ENCODE peak calls at places on chromosomes 1 and 21, in five cellular contexts. One of them, this sample, is unnamed.

GRCh38 chr1:181485276-181486097 is 2.2 kb downstream of the CACNA1E start:
- DNase-seq in HFFc6: no peak
- DNase-seq in IMR-90: no peak
- DNase-seq in lower lobe of right lung: peak; percentile 50
- DNase-seq in left ventricle myocardium inferior: no peak
- DNase-seq in this sample: no peak

GRCh38 chr1:31183927-31184554 is 55.6 kb downstream of the NKAIN1 start:
- DNase-seq in HFFc6: no peak
- DNase-seq in IMR-90: peak; percentile 33
- DNase-seq in lower lobe of right lung: no peak
- DNase-seq in left ventricle myocardium inferior: no peak
- DNase-seq in this sample: no peak

GRCh38 chr1:206757524-206758266 is 12.9 kb upstream of the IL19 start:
- DNase-seq in HFFc6: no peak
- DNase-seq in IMR-90: no peak
- DNase-seq in lower lobe of right lung: no peak
- DNase-seq in left ventricle myocardium inferior: no peak
- DNase-seq in this sample: no peak

GRCh38 chr1:58768332-58768731 is 15.5 kb downstream of the JUN start:
- DNase-seq in HFFc6: peak; percentile 22
- DNase-seq in IMR-90: no peak
- DNase-seq in lower lobe of right lung: no peak
- DNase-seq in left ventricle myocardium inferior: no peak
- DNase-seq in this sample: no peak

GRCh38 chr21:45222001-45222400 is 65.7 kb downstream of the POFUT2 start:
- DNase-seq in HFFc6: no peak
- DNase-seq in IMR-90: no peak
- DNase-seq in lower lobe of right lung: no peak
- DNase-seq in left ventricle myocardium inferior: no peak
- DNase-seq in this sample: no peak

GRCh38 chr1:194076646-194077045 is 890.2 kb upstream of the B3GALT2 start:
- DNase-seq in HFFc6: no peak
- DNase-seq in IMR-90: peak; percentile 66
- DNase-seq in lower lobe of right lung: no peak
- DNase-seq in left ventricle myocardium inferior: no peak
- DNase-seq in this sample: no peak

GRCh38 chr1:214842856-214843255 is 239.7 kb upstream of the KCNK2 start:
- DNase-seq in HFFc6: peak; percentile 77
- DNase-seq in IMR-90: peak; percentile 80
- DNase-seq in lower lobe of right lung: no peak
- DNase-seq in left ventricle myocardium inferior: no peak
- DNase-seq in this sample: no peak

GRCh38 chr1:7783178-7783711 is 846 bp upstream of the PER3 start:
- DNase-seq in HFFc6: peak; percentile 30
- DNase-seq in IMR-90: peak; percentile 24
- DNase-seq in lower lobe of right lung: peak; percentile 88
- DNase-seq in left ventricle myocardium inferior: peak; percentile 83
- DNase-seq in this sample: peak; percentile 19

GRCh38 chr1:211133393-211133840 is 531 bp downstream of the KCNH1 start:
- DNase-seq in HFFc6: no peak
- DNase-seq in IMR-90: no peak
- DNase-seq in lower lobe of right lung: no peak
- DNase-seq in left ventricle myocardium inferior: no peak
- DNase-seq in this sample: no peak

GRCh38 chr1:31705080-31705866 is 1.5 kb upstream of the COL16A1 start:
- DNase-seq in HFFc6: peak; percentile 43
- DNase-seq in IMR-90: peak; percentile 55
- DNase-seq in lower lobe of right lung: no peak
- DNase-seq in left ventricle myocardium inferior: peak; percentile 54
- DNase-seq in this sample: no peak

GRCh38 chr21:41054206-41054605 is 113.8 kb upstream of the BACE2 start:
- DNase-seq in HFFc6: peak; percentile 17
- DNase-seq in IMR-90: no peak
- DNase-seq in lower lobe of right lung: no peak
- DNase-seq in left ventricle myocardium inferior: no peak
- DNase-seq in this sample: no peak

GRCh38 chr1:240706150-240706904 is 94.4 kb upstream of the GREM2 start:
- DNase-seq in HFFc6: no peak
- DNase-seq in IMR-90: peak; percentile 35
- DNase-seq in lower lobe of right lung: no peak
- DNase-seq in left ventricle myocardium inferior: no peak
- DNase-seq in this sample: peak; percentile 84

GRCh38 chr1:236983818-236984217 is 20.4 kb downstream of the MT1HL1 start:
- DNase-seq in HFFc6: no peak
- DNase-seq in IMR-90: no peak
- DNase-seq in lower lobe of right lung: no peak
- DNase-seq in left ventricle myocardium inferior: no peak
- DNase-seq in this sample: no peak

GRCh38 chr21:17554619-17555472 is 42.0 kb downstream of the CXADR start:
- DNase-seq in HFFc6: no peak
- DNase-seq in IMR-90: peak; percentile 10
- DNase-seq in lower lobe of right lung: no peak
- DNase-seq in left ventricle myocardium inferior: no peak
- DNase-seq in this sample: no peak

GRCh38 chr21:35044128-35044527 is 5.0 kb downstream of the RUNX1 start:
- DNase-seq in HFFc6: no peak
- DNase-seq in IMR-90: no peak
- DNase-seq in lower lobe of right lung: no peak
- DNase-seq in left ventricle myocardium inferior: no peak
- DNase-seq in this sample: no peak

GRCh38 chr1:27585684-27586083 is 18.3 kb downstream of the AHDC1 start:
- DNase-seq in HFFc6: no peak
- DNase-seq in IMR-90: no peak
- DNase-seq in lower lobe of right lung: no peak
- DNase-seq in left ventricle myocardium inferior: no peak
- DNase-seq in this sample: no peak

GRCh38 chr1:224621813-224622682 is 5.9 kb downstream of the CNIH3 start:
- DNase-seq in HFFc6: no peak
- DNase-seq in IMR-90: no peak
- DNase-seq in lower lobe of right lung: no peak
- DNase-seq in left ventricle myocardium inferior: no peak
- DNase-seq in this sample: no peak

GRCh38 chr1:160544647-160545046 is 21.6 kb upstream of the SLAMF6 start:
- DNase-seq in HFFc6: peak; percentile 9
- DNase-seq in IMR-90: peak; percentile 10
- DNase-seq in lower lobe of right lung: no peak
- DNase-seq in left ventricle myocardium inferior: no peak
- DNase-seq in this sample: no peak

GRCh38 chr1:3409737-3410434 is 44.6 kb upstream of the ARHGEF16 start:
- DNase-seq in HFFc6: peak; percentile 47
- DNase-seq in IMR-90: peak; percentile 23
- DNase-seq in lower lobe of right lung: no peak
- DNase-seq in left ventricle myocardium inferior: peak; percentile 54
- DNase-seq in this sample: peak; percentile 19

GRCh38 chr1:181482001-181482430 is 1.3 kb upstream of the CACNA1E start:
- DNase-seq in HFFc6: no peak
- DNase-seq in IMR-90: no peak
- DNase-seq in lower lobe of right lung: no peak
- DNase-seq in left ventricle myocardium inferior: no peak
- DNase-seq in this sample: no peak

GRCh38 chr1:89672489-89673183 is 39.7 kb downstream of the LRRC8C start:
- DNase-seq in HFFc6: no peak
- DNase-seq in IMR-90: peak; percentile 65
- DNase-seq in lower lobe of right lung: no peak
- DNase-seq in left ventricle myocardium inferior: no peak
- DNase-seq in this sample: no peak

GRCh38 chr1:67532452-67533216 is 102.4 kb upstream of the SERBP1 start:
- DNase-seq in HFFc6: peak; percentile 78
- DNase-seq in IMR-90: peak; percentile 91
- DNase-seq in lower lobe of right lung: no peak
- DNase-seq in left ventricle myocardium inferior: no peak
- DNase-seq in this sample: peak; percentile 76

GRCh38 chr1:51249445-51249844 is 13.4 kb downstream of the RNF11 start:
- DNase-seq in HFFc6: no peak
- DNase-seq in IMR-90: no peak
- DNase-seq in lower lobe of right lung: no peak
- DNase-seq in left ventricle myocardium inferior: no peak
- DNase-seq in this sample: no peak

DNA sequence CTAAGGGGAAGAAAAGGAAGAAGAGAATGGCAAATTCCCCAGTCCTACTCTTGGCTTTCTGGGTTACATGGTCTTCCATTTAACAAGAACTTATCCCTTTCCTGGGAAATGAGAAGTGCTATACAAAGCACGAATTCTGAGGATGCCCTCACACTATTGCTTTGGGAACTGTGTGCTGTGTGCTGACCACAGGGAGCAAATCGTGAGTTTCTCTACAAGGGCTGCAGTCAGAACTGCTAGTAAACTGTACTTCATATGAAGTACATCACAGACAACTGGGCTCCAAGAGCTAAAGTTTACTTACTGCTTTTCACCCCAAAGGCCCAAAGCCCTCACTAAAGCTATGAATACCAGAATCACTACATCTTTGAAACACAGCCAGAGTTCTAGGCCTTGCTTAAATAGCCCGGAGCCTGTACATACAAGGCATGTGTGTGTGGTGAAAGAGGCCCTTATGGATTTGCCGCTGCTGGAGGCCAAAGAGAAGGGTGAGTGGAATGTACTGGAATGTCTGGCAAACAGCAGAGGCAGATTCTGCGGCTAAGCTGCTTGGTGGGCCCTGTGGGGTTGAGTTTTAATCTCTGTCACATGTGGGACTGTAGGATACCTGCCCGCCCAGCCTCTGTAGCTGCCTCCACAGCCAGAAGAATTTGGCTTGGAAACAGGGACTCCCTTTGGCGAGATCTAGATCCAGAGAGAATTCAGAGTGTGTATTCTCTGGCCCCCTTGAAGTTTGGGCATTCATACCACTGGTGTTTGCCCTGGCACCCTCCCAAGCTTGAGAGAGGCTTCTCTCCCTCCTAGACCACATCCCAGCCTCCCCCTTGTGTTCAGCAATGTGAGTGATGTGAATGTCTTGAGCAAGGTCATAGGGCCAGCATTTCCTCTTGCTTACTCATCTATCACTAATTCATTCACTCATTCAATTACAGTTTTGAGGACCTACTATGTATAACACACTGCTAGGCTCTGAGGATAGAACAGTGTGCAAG is 21.9 kb upstream of the TRIM67 start:
- DNase-seq in HFFc6: peak; percentile 84
- DNase-seq in IMR-90: peak; percentile 82
- DNase-seq in lower lobe of right lung: no peak
- DNase-seq in left ventricle myocardium inferior: no peak
- DNase-seq in this sample: peak; percentile 20
- TF ChIP-seq CTCF in HFFc6: no peak
- TF ChIP-seq CTCF in IMR-90: no peak
- TF ChIP-seq CTCF in lower lobe of right lung: no peak
- TF ChIP-seq CTCF in left ventricle myocardium inferior: no peak
- TF ChIP-seq CTCF in this sample: no peak

DNA sequence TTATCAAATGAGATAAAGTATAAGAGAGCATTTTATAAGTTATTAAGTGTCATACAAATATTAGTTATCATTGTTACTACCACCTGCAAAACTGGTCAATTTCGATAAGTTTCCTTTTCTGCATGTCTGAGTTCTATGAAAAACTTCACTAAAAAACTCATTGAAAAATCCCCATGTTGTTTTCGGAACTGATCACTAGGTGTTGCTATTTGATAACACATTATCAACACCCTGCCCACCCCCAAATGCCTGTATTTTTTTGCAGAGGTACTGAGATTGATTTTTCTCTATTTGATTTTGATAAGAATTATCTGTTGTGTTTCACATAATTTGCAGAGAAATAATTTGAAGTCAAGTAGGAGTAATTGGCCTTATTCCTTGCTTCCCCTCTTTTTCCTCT is 22.1 kb upstream of the DISP1 start:
- DNase-seq in HFFc6: peak; percentile 28
- DNase-seq in IMR-90: peak; percentile 38
- DNase-seq in lower lobe of right lung: no peak
- DNase-seq in left ventricle myocardium inferior: no peak
- DNase-seq in this sample: no peak
- TF ChIP-seq CTCF in HFFc6: peak; percentile 80
- TF ChIP-seq CTCF in IMR-90: peak; percentile 79
- TF ChIP-seq CTCF in lower lobe of right lung: peak; percentile 57
- TF ChIP-seq CTCF in left ventricle myocardium inferior: peak; percentile 71
- TF ChIP-seq CTCF in this sample: peak; percentile 52

GRCh38 chr1:238380167-238380566 is 489.4 kb upstream of the ZP4 start:
- DNase-seq in HFFc6: no peak
- DNase-seq in IMR-90: no peak
- DNase-seq in lower lobe of right lung: no peak
- DNase-seq in left ventricle myocardium inferior: no peak
- DNase-seq in this sample: no peak

DNA sequence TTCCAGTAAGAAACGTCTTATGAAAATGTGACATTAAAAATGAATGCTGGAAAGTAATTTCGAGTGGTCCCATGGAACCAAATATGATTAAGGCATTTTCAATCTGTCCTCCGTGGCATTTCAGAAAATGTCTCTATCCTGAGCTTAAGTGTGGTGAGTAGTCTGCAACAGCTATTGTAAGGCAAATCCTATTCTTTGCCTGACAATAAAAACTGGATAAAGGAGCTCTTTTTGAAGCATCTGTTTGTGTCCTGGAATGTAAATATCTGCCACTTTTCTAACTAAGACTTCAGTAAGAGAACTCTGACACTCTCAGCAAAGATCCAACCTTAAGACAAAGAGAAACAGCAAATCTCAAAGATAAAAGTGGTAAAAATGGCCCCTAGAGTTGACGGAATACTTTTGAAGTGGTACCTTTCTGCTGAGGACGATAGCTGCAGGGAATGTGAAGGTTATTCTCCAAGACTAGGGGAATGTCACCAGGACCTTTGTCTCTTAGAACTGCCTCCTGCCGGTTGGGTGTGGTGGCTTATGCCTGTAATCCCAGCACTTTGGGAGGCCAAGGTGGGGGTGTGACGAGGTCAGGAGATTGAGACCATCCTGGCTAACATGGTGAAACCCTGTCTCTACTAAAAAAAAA is 486.7 kb upstream of the ZP4 start:
- DNase-seq in HFFc6: no peak
- DNase-seq in IMR-90: no peak
- DNase-seq in lower lobe of right lung: no peak
- DNase-seq in left ventricle myocardium inferior: no peak
- DNase-seq in this sample: no peak
- TF ChIP-seq CTCF in HFFc6: no peak
- TF ChIP-seq CTCF in IMR-90: no peak
- TF ChIP-seq CTCF in lower lobe of right lung: no peak
- TF ChIP-seq CTCF in left ventricle myocardium inferior: no peak
- TF ChIP-seq CTCF in this sample: no peak

DNA sequence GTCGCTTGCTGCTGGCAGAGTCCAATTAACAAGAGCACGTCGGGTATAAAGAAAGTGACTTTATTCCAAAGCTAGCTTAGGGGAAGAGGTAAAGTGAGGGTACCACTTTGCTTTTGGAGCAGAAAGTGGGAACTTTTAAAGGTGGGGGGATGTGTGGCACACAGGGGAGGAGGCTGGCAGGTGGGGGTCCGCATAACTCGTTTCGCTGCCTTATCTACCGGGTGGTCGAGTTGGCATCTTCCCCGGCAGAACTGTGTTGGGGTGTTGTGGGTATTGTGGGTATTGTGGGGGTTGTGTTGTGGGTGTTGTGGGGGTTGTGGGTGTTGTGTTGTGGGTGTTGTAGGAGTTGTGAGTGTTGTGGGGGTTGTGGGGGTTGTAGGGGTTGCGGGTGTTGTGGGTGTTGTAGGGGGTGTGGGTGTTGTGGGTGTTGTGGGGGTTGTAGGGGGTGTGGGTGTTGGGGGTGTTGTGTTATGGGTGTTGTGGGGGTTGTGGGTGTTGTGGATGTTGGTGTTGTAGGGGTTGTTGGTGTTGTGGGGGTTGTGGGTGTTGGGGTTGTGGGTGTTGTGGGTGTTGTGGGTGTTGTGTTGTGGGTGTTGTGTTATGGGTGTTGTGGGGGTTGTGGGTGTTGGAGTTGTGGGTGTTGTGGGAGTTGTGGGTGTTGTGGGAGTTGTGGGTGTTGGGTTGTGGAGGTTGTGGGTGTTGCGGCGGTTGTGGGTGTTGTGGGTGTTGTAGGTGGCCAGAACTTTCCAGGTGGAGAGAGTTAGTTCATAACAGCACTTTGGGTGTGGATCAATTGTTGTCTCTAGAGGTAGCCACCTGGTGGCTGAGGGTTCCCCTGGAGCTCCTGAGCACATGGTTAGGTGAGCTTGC is 52.7 kb downstream of the AGPAT3 start:
- DNase-seq in HFFc6: no peak
- DNase-seq in IMR-90: no peak
- DNase-seq in lower lobe of right lung: peak; percentile 32
- DNase-seq in left ventricle myocardium inferior: no peak
- DNase-seq in this sample: no peak
- TF ChIP-seq CTCF in HFFc6: peak; percentile 15
- TF ChIP-seq CTCF in IMR-90: no peak
- TF ChIP-seq CTCF in lower lobe of right lung: no peak
- TF ChIP-seq CTCF in left ventricle myocardium inferior: no peak
- TF ChIP-seq CTCF in this sample: no peak

This sample was measured in AG09319.